ENCODE peak calls at places on chromosomes 1 and 21, in five cellular contexts. One of them, this sample, is unnamed.

GRCh38 chr1:30385246-30385940 is 338.0 kb downstream of the MATN1 start:
- DNase-seq in A549: no peak
- DNase-seq in GM12878: no peak
- DNase-seq in K562: no peak
- DNase-seq in HepG2: no peak
- DNase-seq in this sample: no peak

GRCh38 chr1:15559189-15559815 is 25.5 kb downstream of the AGMAT start:
- DNase-seq in GM12878: no peak
- DNase-seq in HepG2: no peak
- DNase-seq in A549: no peak
- DNase-seq in K562: no peak
- DNase-seq in this sample: no peak

GRCh38 chr1:209688746-209689234 is 13.6 kb downstream of the G0S2 start:
- DNase-seq in K562: no peak
- DNase-seq in HepG2: no peak
- DNase-seq in GM12878: no peak
- DNase-seq in A549: peak; percentile 78
- DNase-seq in this sample: no peak

GRCh38 chr1:109274533-109275476 is 8.1 kb downstream of the PSRC1 start:
- DNase-seq in K562: peak; percentile 78
- DNase-seq in HepG2: peak; percentile 93
- DNase-seq in GM12878: no peak
- DNase-seq in A549: peak; percentile 94
- DNase-seq in this sample: no peak

GRCh38 chr1:36096500-36097412 is 8.1 kb downstream of the ADPRS start:
- DNase-seq in K562: peak; percentile 38
- DNase-seq in GM12878: no peak
- DNase-seq in HepG2: peak; percentile 39
- DNase-seq in A549: peak; percentile 48
- DNase-seq in this sample: peak; percentile 84

GRCh38 chr1:201740609-201741231 is 88.2 kb upstream of the IPO9 start:
- DNase-seq in A549: no peak
- DNase-seq in K562: no peak
- DNase-seq in HepG2: no peak
- DNase-seq in GM12878: no peak
- DNase-seq in this sample: peak; percentile 69

GRCh38 chr21:35350965-35351364 is 301.9 kb upstream of the RUNX1 start:
- DNase-seq in A549: no peak
- DNase-seq in K562: no peak
- DNase-seq in GM12878: no peak
- DNase-seq in HepG2: no peak
- DNase-seq in this sample: no peak

GRCh38 chr1:194857413-194857812 is 1671.0 kb upstream of the B3GALT2 start:
- DNase-seq in A549: no peak
- DNase-seq in GM12878: no peak
- DNase-seq in HepG2: no peak
- DNase-seq in K562: no peak
- DNase-seq in this sample: no peak

GRCh38 chr1:41810446-41810845 is 108.3 kb downstream of the HIVEP3 start:
- DNase-seq in GM12878: no peak
- DNase-seq in A549: peak; percentile 6
- DNase-seq in HepG2: no peak
- DNase-seq in K562: peak; percentile 30
- DNase-seq in this sample: peak; percentile 76

GRCh38 chr1:1921901-1922753 is 3.0 kb upstream of the TMEM52 start:
- DNase-seq in HepG2: no peak
- DNase-seq in K562: no peak
- DNase-seq in A549: no peak
- DNase-seq in GM12878: no peak
- DNase-seq in this sample: no peak

GRCh38 chr21:45114072-45114471 is 39.7 kb downstream of the ADARB1 start:
- DNase-seq in GM12878: no peak
- DNase-seq in HepG2: no peak
- DNase-seq in K562: no peak
- DNase-seq in A549: no peak
- DNase-seq in this sample: no peak

GRCh38 chr21:45115141-45115540 is 40.8 kb downstream of the ADARB1 start:
- DNase-seq in HepG2: no peak
- DNase-seq in GM12878: no peak
- DNase-seq in K562: no peak
- DNase-seq in A549: no peak
- DNase-seq in this sample: no peak

GRCh38 chr21:45114475-45114874 is 40.1 kb downstream of the ADARB1 start:
- DNase-seq in A549: no peak
- DNase-seq in K562: no peak
- DNase-seq in GM12878: no peak
- DNase-seq in HepG2: no peak
- DNase-seq in this sample: no peak

GRCh38 chr21:45112371-45112770 is 38.0 kb downstream of the ADARB1 start:
- DNase-seq in K562: no peak
- DNase-seq in GM12878: no peak
- DNase-seq in A549: no peak
- DNase-seq in HepG2: no peak
- DNase-seq in this sample: no peak

GRCh38 chr21:45113543-45113942 is 39.2 kb downstream of the ADARB1 start:
- DNase-seq in A549: no peak
- DNase-seq in K562: no peak
- DNase-seq in HepG2: no peak
- DNase-seq in GM12878: no peak
- DNase-seq in this sample: no peak
- H3K27ac ChIP-seq in A549: no peak overlapping the region
- H3K27ac ChIP-seq in K562: no peak overlapping the region
- H3K27ac ChIP-seq in HepG2: no peak overlapping the region
- H3K27ac ChIP-seq in GM12878: no peak overlapping the region
- H3K27ac ChIP-seq in this sample: no peak overlapping the region

GRCh38 chr21:31667639-31668038 is 8.1 kb downstream of the SOD1 start:
- DNase-seq in A549: no peak
- DNase-seq in GM12878: no peak
- DNase-seq in HepG2: no peak
- DNase-seq in K562: no peak
- DNase-seq in this sample: no peak
- TF ChIP-seq JUNB in A549: no peak
- TF ChIP-seq JUNB in GM12878: no peak
- TF ChIP-seq JUNB in HepG2: no peak
- TF ChIP-seq JUNB in K562: no peak
- TF ChIP-seq JUNB in this sample: no peak

DNA sequence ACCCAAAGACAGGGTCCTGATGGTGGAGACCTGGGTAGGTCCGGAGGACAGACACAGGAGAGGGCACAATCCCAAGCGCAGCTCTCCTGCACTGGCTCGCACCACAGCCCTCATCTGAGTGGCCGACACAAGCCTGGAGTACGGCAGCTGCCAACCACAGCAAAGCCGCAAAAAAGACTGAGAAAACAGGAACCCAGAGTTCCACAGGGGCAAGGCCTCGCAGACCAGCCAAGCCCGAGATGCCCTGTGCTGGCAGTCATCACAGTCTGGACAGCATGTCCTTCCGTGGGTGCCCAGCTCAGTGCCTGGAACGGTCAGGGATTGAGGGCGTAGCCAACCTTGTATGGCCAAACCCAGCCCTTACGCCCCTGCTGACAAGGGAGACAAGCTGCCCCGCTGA is 11.4 kb downstream of the ZBTB48 start:
- DNase-seq in K562: no peak
- DNase-seq in A549: no peak
- DNase-seq in HepG2: no peak
- DNase-seq in GM12878: no peak
- DNase-seq in this sample: no peak
- H3K27ac ChIP-seq in K562: no peak overlapping the region
- H3K27ac ChIP-seq in A549: no peak overlapping the region
- H3K27ac ChIP-seq in HepG2: no peak overlapping the region
- H3K27ac ChIP-seq in GM12878: no peak overlapping the region
- H3K27ac ChIP-seq in this sample: no peak overlapping the region

DNA sequence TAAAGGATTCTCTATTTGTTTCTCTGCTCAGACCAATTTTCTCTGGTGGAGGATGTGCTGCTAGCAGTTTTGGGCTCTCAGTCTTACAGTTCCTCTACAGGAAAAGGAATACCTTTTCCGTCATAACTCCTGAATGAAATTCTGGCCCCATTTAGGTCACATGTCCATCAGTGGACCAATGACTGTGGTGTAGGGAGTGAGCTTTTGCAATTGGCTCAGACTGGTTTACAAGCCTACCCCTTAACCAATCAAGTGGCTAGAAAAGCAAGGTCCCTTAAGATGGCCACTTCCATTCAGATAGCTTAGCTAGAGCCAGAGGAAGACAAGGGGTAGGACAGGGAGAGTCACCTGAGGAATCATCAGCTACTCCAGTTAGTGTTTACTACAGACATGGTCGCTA is 16.4 kb upstream of the ZNF281 start:
- DNase-seq in A549: no peak
- DNase-seq in GM12878: no peak
- DNase-seq in HepG2: no peak
- DNase-seq in K562: peak; percentile 44
- DNase-seq in this sample: no peak
- TF ChIP-seq JUNB in A549: no peak
- TF ChIP-seq JUNB in GM12878: no peak
- TF ChIP-seq JUNB in HepG2: no peak
- TF ChIP-seq JUNB in K562: no peak
- TF ChIP-seq JUNB in this sample: no peak

GRCh38 chr1:241592273-241592958 is 47.8 kb downstream of the CHML start:
- DNase-seq in A549: no peak
- DNase-seq in K562: no peak
- DNase-seq in GM12878: peak; percentile 13
- DNase-seq in HepG2: no peak
- DNase-seq in this sample: no peak
- H3K27ac ChIP-seq in A549: peak overlapping the region; percentile 82
- H3K27ac ChIP-seq in K562: no peak overlapping the region
- H3K27ac ChIP-seq in GM12878: no peak overlapping the region
- H3K27ac ChIP-seq in HepG2: no peak overlapping the region
- H3K27ac ChIP-seq in this sample: no peak overlapping the region

This sample was measured in GM23338.